ENCODE peak calls at places on chromosomes 5 and 9, in ten cellular contexts. X is stomach; M is epithelial cell of esophagus; E is stimulated activated CD8-positive, alpha-beta memory T cell treated with anti-CD3 and anti-CD28 coated beads, Interleukin-2, amount 100 ng/mL, for 1 hour; D is cardiac fibroblast; U is posterior vena cava; O is D341Med; J is HFF-Myc; K is HFFc6; W is BJ. G is an unnamed sample.

GRCh38 chr9:37301369-37302172 is 120.9 kb upstream of the GRHPR start:
- DNase-seq in D (no peak), E (no peak), X (no peak), W (no peak), M (no peak), K (no peak), U (no peak), O (no peak), J (no peak), G (no peak)

GRCh38 chr9:137286980-137287383 is 9.5 kb downstream of the TOR4A start:
- DNase-seq in E (no peak), D (peak), W (no peak), X (peak), J (no peak), O (peak), M (peak), K (peak), U (no peak), G (no peak)

GRCh38 chr9:78566948-78567675 is 270.2 kb downstream of the PSAT1 start:
- DNase-seq in J (no peak), O (no peak), U (no peak), X (no peak), K (peak), M (peak), D (peak), E (no peak), W (no peak), G (no peak)

GRCh38 chr5:42614509-42614908 is 142.1 kb upstream of the CCDC152 start:
- DNase-seq in X (no peak), J (no peak), E (no peak), W (no peak), O (no peak), M (peak), U (no peak), D (peak), K (no peak), G (no peak)

GRCh38 chr5:41246376-41246775 is 33.0 kb upstream of the C6 start:
- DNase-seq in U (no peak), J (peak), K (peak), D (peak), M (peak), E (no peak), X (no peak), W (peak), O (no peak), G (no peak)

GRCh38 chr9:34233691-34234090 is 54.8 kb downstream of the UBAP1 start:
- DNase-seq in E (no peak), J (no peak), K (peak), W (no peak), X (no peak), U (no peak), O (no peak), D (peak), M (peak), G (no peak)

GRCh38 chr5:42360641-42361320 is 62.5 kb upstream of the GHR start:
- DNase-seq in W (no peak), J (no peak), K (no peak), M (no peak), X (no peak), O (no peak), E (no peak), D (peak), U (no peak), G (no peak)

GRCh38 chr5:140821375-140822280 is at the start of gene PCDHA5:
- DNase-seq in J (no peak), M (peak), E (no peak), X (no peak), D (peak), U (peak), O (no peak), W (no peak), K (no peak), G (peak)

GRCh38 chr9:124420991-124421543 is 5.8 kb upstream of the PSMB7 start:
- DNase-seq in D (no peak), O (no peak), X (no peak), W (no peak), K (peak), J (no peak), E (no peak), U (no peak), M (no peak), G (peak)

GRCh38 chr9:127754761-127755557 is 19.9 kb upstream of the TOR2A start:
- DNase-seq in D (no peak), X (no peak), U (no peak), W (no peak), K (no peak), O (peak), E (no peak), M (no peak), J (no peak), G (no peak)

GRCh38 chr5:81165493-81166119 is 67.5 kb upstream of the CKMT2 start:
- DNase-seq in O (peak), E (peak), U (no peak), K (peak), D (peak), J (peak), W (no peak), X (no peak), M (peak), G (no peak)